ENCODE peak calls at places on chromosomes 5 and 9, in five cellular contexts. L is DMS153, G is HEK293T, H is AG20443, D is fibroblast of the aortic adventitia. B is an unnamed sample.

GRCh38 chr5:3787604-3788003 is 192.0 kb downstream of the IRX1 start:
- DNase-seq in L (no peak), G (no peak), H (no peak), D (no peak), B (no peak)

GRCh38 chr9:97357056-97357455 is 49.6 kb downstream of the CCDC180 start:
- DNase-seq in L (no peak), G (no peak), H (no peak), D (no peak), B (peak)

GRCh38 chr5:153520952-153521351 is 30.5 kb downstream of the GRIA1 start:
- DNase-seq in L (no peak), G (no peak), H (peak), D (peak), B (no peak)

GRCh38 chr5:126998201-126998631 is 32.1 kb downstream of the MARCHF3 start:
- DNase-seq in L (no peak), G (no peak), H (no peak), D (peak), B (peak)

GRCh38 chr5:157172408-157172807 is 6.3 kb upstream of the GARIN3 start:
- DNase-seq in L (no peak), G (no peak), H (no peak), D (no peak), B (no peak)

GRCh38 chr5:103375863-103376591 is 117.5 kb downstream of the MACIR start:
- DNase-seq in L (no peak), G (no peak), H (no peak), D (no peak), B (no peak)

GRCh38 chr9:120982851-120983250 is 56.3 kb upstream of the TRAF1 start:
- DNase-seq in L (no peak), G (no peak), H (peak), D (peak), B (no peak)

GRCh38 chr9:136572596-136573313 is 26.9 kb upstream of the NOTCH1 start:
- DNase-seq in L (no peak), G (no peak), H (no peak), D (no peak), B (no peak)

GRCh38 chr5:173331956-173332479 is 3.8 kb upstream of the STC2 start:
- DNase-seq in L (no peak), G (peak), H (peak), D (peak), B (peak)

GRCh38 chr9:68704804-68705635 is at the start of gene PIP5K1B:
- DNase-seq in L (peak), G (peak), H (peak), D (peak), B (peak)

GRCh38 chr5:135030691-135031145 is 3.3 kb downstream of the PITX1 start:
- DNase-seq in L (no peak), G (no peak), H (no peak), D (no peak), B (no peak)

GRCh38 chr9:76419782-76420380 is 25.7 kb upstream of the RFK start:
- DNase-seq in L (no peak), G (peak), H (peak), D (peak), B (no peak)

GRCh38 chr9:72132052-72132451 is 17.2 kb upstream of the GDA start:
- DNase-seq in L (no peak), G (no peak), H (no peak), D (no peak), B (no peak)

GRCh38 chr9:112487008-112487798 is 576 bp downstream of the KIAA1958 start:
- DNase-seq in L (no peak), G (peak), H (peak), D (peak), B (peak)

GRCh38 chr5:81238460-81238859 is 5.3 kb downstream of the CKMT2 start:
- DNase-seq in L (no peak), G (no peak), H (no peak), D (no peak), B (no peak)

GRCh38 chr5:40405230-40405629 is 274.5 kb upstream of the PTGER4 start:
- DNase-seq in L (no peak), G (no peak), H (no peak), D (peak), B (no peak)

GRCh38 chr5:150484964-150485769 is 22.8 kb upstream of the NDST1 start:
- DNase-seq in L (no peak), G (no peak), H (no peak), D (no peak), B (no peak)

GRCh38 chr9:95980262-95981125 is 105.0 kb downstream of the ERCC6L2 start:
- DNase-seq in L (no peak), G (no peak), H (no peak), D (peak), B (no peak)

GRCh38 chr9:107749787-107750444 is 260.3 kb upstream of the KLF4 start:
- DNase-seq in L (peak), G (peak), H (peak), D (peak), B (peak)

GRCh38 chr9:137551656-137552534 is at the start of gene MRPL41:
- DNase-seq in L (peak), G (peak), H (peak), D (peak), B (peak)

GRCh38 chr9:136588663-136589464 is 43.0 kb upstream of the NOTCH1 start:
- DNase-seq in L (no peak), G (no peak), H (no peak), D (no peak), B (no peak)

GRCh38 chr5:172187118-172188032 is 649 bp downstream of the STK10 start:
- DNase-seq in L (no peak), G (peak), H (peak), D (peak), B (peak)

GRCh38 chr5:139134906-139135305 is 63.3 kb downstream of the SIL1 start:
- DNase-seq in L (no peak), G (no peak), H (no peak), D (no peak), B (no peak)

GRCh38 chr5:102787134-102787533 is 32.0 kb downstream of the PAM start:
- DNase-seq in L (no peak), G (no peak), H (no peak), D (no peak), B (no peak)

GRCh38 chr9:137326436-137327060 is 24.5 kb upstream of the NRARP start:
- DNase-seq in L (no peak), G (no peak), H (no peak), D (no peak), B (no peak)

GRCh38 chr9:131758972-131759647 is 19.2 kb upstream of the RAPGEF1 start:
- DNase-seq in L (peak), G (no peak), H (no peak), D (no peak), B (no peak)

GRCh38 chr5:149886060-149886459 is 58.5 kb downstream of the PDE6A start:
- DNase-seq in L (no peak), G (no peak), H (peak), D (peak), B (no peak)

GRCh38 chr5:154606675-154607321 is 128.8 kb upstream of the HAND1 start:
- DNase-seq in L (no peak), G (no peak), H (no peak), D (no peak), B (no peak)

GRCh38 chr5:135242021-135242480 is 157.0 kb downstream of the MACROH2A1 start:
- DNase-seq in L (no peak), G (no peak), H (peak), D (peak), B (peak)

GRCh38 chr9:88801214-88801796 is 190.0 kb upstream of the S1PR3 start:
- DNase-seq in L (peak), G (no peak), H (no peak), D (no peak), B (no peak)

GRCh38 chr5:1262381-1262780 is 32.5 kb downstream of the TERT start:
- DNase-seq in L (no peak), G (no peak), H (no peak), D (peak), B (no peak)